ENCODE peak calls at places on chromosomes 11 and 22, in four cellular contexts. L is cardiac muscle cell, M is colonic mucosa, H is SJCRH30. R is an unnamed sample.

GRCh38 chr11:23976776-23977380 is 520.0 kb upstream of the LUZP2 start:
- DNase-seq in L (no peak), M (no peak), H (no peak), R (no peak)

GRCh38 chr22:33851240-33851639 is 69.0 kb downstream of the LARGE1 start:
- DNase-seq in L (no peak), M (no peak), H (no peak), R (no peak)

GRCh38 chr11:45110562-45110961 is 35.9 kb upstream of the PRDM11 start:
- DNase-seq in L (peak; percentile 75), M (peak; percentile 59), H (peak; percentile 85), R (peak; percentile 50)

GRCh38 chr11:95330332-95330731 is 99.3 kb upstream of the SESN3 start:
- DNase-seq in L (no peak), M (no peak), H (no peak), R (no peak)

GRCh38 chr22:30227438-30228228 is 18.9 kb downstream of the LIF start:
- DNase-seq in L (no peak), M (no peak), H (no peak), R (no peak)

GRCh38 chr11:10597877-10598341 is 29.4 kb upstream of the LYVE1 start:
- DNase-seq in L (no peak), M (no peak), H (no peak), R (no peak)

GRCh38 chr11:126561327-126561893 is 205.9 kb downstream of the ST3GAL4 start:
- DNase-seq in L (peak; percentile 89), M (peak; percentile 21), H (peak; percentile 76), R (no peak)

GRCh38 chr11:86442420-86442819 is 67.7 kb downstream of the CCDC81 start:
- DNase-seq in L (no peak), M (no peak), H (no peak), R (no peak)

GRCh38 chr11:32830413-32830738 is 649 bp downstream of the PRRG4 start:
- DNase-seq in L (no peak), M (peak; percentile 87), H (no peak), R (no peak)

GRCh38 chr11:34501500-34501899 is 12.1 kb downstream of the ELF5 start:
- DNase-seq in L (no peak), M (no peak), H (peak; percentile 41), R (no peak)
- H3K27ac ChIP-seq in L (no peak overlapping the region), M (no peak overlapping the region), H (no peak overlapping the region), R (no peak overlapping the region)

GRCh38 chr11:9277176-9277575 is 12.0 kb upstream of the DENND5A start:
- DNase-seq in L (no peak), M (no peak), H (no peak), R (no peak)
- H3K27ac ChIP-seq in L (peak overlapping the region; percentile 81), M (no peak overlapping the region), H (no peak overlapping the region), R (no peak overlapping the region)

GRCh38 chr11:102408339-102408738 is 44.2 kb downstream of the TMEM123 start:
- DNase-seq in L (no peak), M (no peak), H (no peak), R (no peak)
- H3K27ac ChIP-seq in L (no peak overlapping the region), M (no peak overlapping the region), H (no peak overlapping the region), R (no peak overlapping the region)

GRCh38 chr11:64317325-64317960 is at the start of gene TRMT112:
- DNase-seq in L (peak; percentile 99), M (peak; percentile 98), H (peak; percentile 95), R (peak; percentile 95)

GRCh38 chr11:64314805-64315561 is 2.4 kb downstream of the TRMT112 start:
- DNase-seq in L (no peak), M (no peak), H (no peak), R (no peak)

GRCh38 chr11:64314146-64314804 is 3.1 kb downstream of the TRMT112 start:
- DNase-seq in L (no peak), M (no peak), H (no peak), R (no peak)

GRCh38 chr11:64313491-64314145 is 3.7 kb downstream of the TRMT112 start:
- DNase-seq in L (no peak), M (no peak), H (no peak), R (no peak)

GRCh38 chr11:64312947-64313346 is 4.4 kb downstream of the TRMT112 start:
- DNase-seq in L (no peak), M (no peak), H (no peak), R (no peak)
- H3K27ac ChIP-seq in L (no peak overlapping the region), M (peak overlapping the region; percentile 12), H (no peak overlapping the region), R (no peak overlapping the region)

GRCh38 chr11:66625041-66625751 is 8.8 kb downstream of the RBM14 start:
- DNase-seq in L (no peak), M (no peak), H (no peak), R (no peak)
- H3K27ac ChIP-seq in L (no peak overlapping the region), M (no peak overlapping the region), H (no peak overlapping the region), R (no peak overlapping the region)

DNA sequence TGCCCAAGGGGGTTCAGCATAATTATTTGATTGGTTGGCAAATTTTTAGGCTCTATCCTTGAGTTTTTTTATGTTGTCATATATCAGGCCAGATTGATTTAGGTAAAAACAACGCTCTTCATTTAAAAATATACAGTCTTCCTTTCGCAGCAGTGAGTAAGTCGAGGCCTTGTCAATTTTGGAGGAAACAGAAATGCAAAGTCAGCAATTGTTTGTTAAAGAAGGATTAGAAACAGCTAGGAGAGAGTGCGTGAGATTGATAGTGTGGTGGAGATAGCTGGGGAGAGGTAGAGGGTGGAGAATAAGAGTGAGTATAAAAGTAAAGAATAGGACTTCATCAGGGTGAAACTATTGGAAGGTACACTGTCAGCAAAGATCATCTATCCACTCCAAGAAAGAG is 830.8 kb downstream of the LUZP2 start:
- DNase-seq in L (no peak), M (no peak), H (no peak), R (no peak)
- H3K27ac ChIP-seq in L (no peak overlapping the region), M (no peak overlapping the region), H (no peak overlapping the region), R (no peak overlapping the region)